ENCODE peak calls at places on chromosomes 3 and 15, in eight cellular contexts. L, M, R, Y, N, E, Q and G are unnamed samples.

GRCh38 chr3:134359121-134360010 is 14.9 kb downstream of the AMOTL2 start:
- DNase-seq in L (no peak), M (no peak), R (no peak), Y (no peak), N (no peak), E (no peak), Q (no peak), G (no peak)

GRCh38 chr15:62845239-62846126 is 197.1 kb upstream of the TPM1 start:
- DNase-seq in L (peak; percentile 41), M (no peak), R (no peak), Y (no peak), N (no peak), E (no peak), Q (no peak), G (no peak)

GRCh38 chr3:185757176-185757575 is 67.7 kb downstream of the IGF2BP2 start:
- DNase-seq in L (no peak), M (no peak), R (peak; percentile 45), Y (no peak), N (no peak), E (no peak), Q (no peak), G (no peak)

GRCh38 chr3:116179091-116179490 is 266.2 kb downstream of the LSAMP start:
- DNase-seq in L (peak; percentile 66), M (no peak), R (no peak), Y (no peak), N (no peak), E (no peak), Q (no peak), G (no peak)

GRCh38 chr15:37585966-37586656 is 348.3 kb upstream of the TMCO5A start:
- DNase-seq in L (peak; percentile 30), M (no peak), R (no peak), Y (no peak), N (peak; percentile 85), E (no peak), Q (no peak), G (no peak)

GRCh38 chr3:61997112-61997511 is 376.2 kb downstream of the FEZF2 start:
- DNase-seq in L (no peak), M (no peak), R (no peak), Y (no peak), N (no peak), E (no peak), Q (no peak), G (no peak)

GRCh38 chr3:119974666-119975065 is 119.6 kb downstream of the GSK3B start:
- DNase-seq in L (no peak), M (no peak), R (no peak), Y (no peak), N (no peak), E (no peak), Q (no peak), G (no peak)

GRCh38 chr15:70264738-70265465 is 167.2 kb upstream of the TLE3 start:
- DNase-seq in L (no peak), M (no peak), R (no peak), Y (no peak), N (no peak), E (no peak), Q (no peak), G (no peak)

GRCh38 chr3:50205719-50206276 is 727 bp downstream of the SLC38A3 start:
- DNase-seq in L (no peak), M (no peak), R (peak; percentile 20), Y (no peak), N (no peak), E (no peak), Q (peak; percentile 26), G (no peak)

GRCh38 chr15:38073278-38073930 is 139.0 kb downstream of the TMCO5A start:
- DNase-seq in L (no peak), M (no peak), R (peak; percentile 51), Y (no peak), N (peak; percentile 38), E (no peak), Q (no peak), G (peak; percentile 42)

GRCh38 chr3:115038831-115039230 is 108.3 kb downstream of the ZBTB20 start:
- DNase-seq in L (no peak), M (no peak), R (no peak), Y (no peak), N (no peak), E (no peak), Q (no peak), G (no peak)

GRCh38 chr3:155184027-155184426 is 103.9 kb downstream of the MME start:
- DNase-seq in L (no peak), M (no peak), R (peak; percentile 55), Y (no peak), N (peak; percentile 12), E (no peak), Q (no peak), G (no peak)

GRCh38 chr3:171132873-171133272 is 106.4 kb upstream of the SLC2A2 start:
- DNase-seq in L (peak; percentile 89), M (no peak), R (no peak), Y (no peak), N (peak; percentile 31), E (no peak), Q (no peak), G (no peak)

GRCh38 chr15:61051570-61052031 is 177.5 kb downstream of the RORA start:
- DNase-seq in L (peak; percentile 66), M (peak; percentile 76), R (peak; percentile 70), Y (no peak), N (peak; percentile 71), E (no peak), Q (peak; percentile 32), G (no peak)

GRCh38 chr3:156605686-156606605 is 51.0 kb upstream of the SSR3 start:
- DNase-seq in L (peak; percentile 83), M (peak; percentile 72), R (peak; percentile 34), Y (peak; percentile 18), N (peak; percentile 82), E (peak; percentile 87), Q (peak; percentile 23), G (peak; percentile 43)

GRCh38 chr3:151890721-151891141 is 17.3 kb downstream of the SUCNR1 start:
- DNase-seq in L (no peak), M (no peak), R (no peak), Y (no peak), N (peak; percentile 37), E (no peak), Q (no peak), G (no peak)

GRCh38 chr3:156716105-156716862 is 41.9 kb downstream of the TIPARP start:
- DNase-seq in L (no peak), M (no peak), R (no peak), Y (no peak), N (no peak), E (no peak), Q (no peak), G (no peak)

GRCh38 chr3:105066106-105066839 is 300.4 kb upstream of the ALCAM start:
- DNase-seq in L (no peak), M (no peak), R (no peak), Y (no peak), N (peak; percentile 32), E (no peak), Q (no peak), G (no peak)

GRCh38 chr3:183534249-183534648 is 21.3 kb downstream of the KLHL6 start:
- DNase-seq in L (peak; percentile 16), M (no peak), R (no peak), Y (no peak), N (no peak), E (no peak), Q (no peak), G (no peak)

GRCh38 chr15:29945943-29946591 is 123.8 kb upstream of the TJP1 start:
- DNase-seq in L (peak; percentile 72), M (no peak), R (no peak), Y (no peak), N (no peak), E (no peak), Q (no peak), G (no peak)

GRCh38 chr3:184129012-184129411 is 6.1 kb upstream of the EIF2B5 start:
- DNase-seq in L (peak; percentile 32), M (no peak), R (peak; percentile 36), Y (no peak), N (peak; percentile 63), E (peak; percentile 52), Q (no peak), G (no peak)

GRCh38 chr3:114406286-114406685 is 112.5 kb downstream of the TIGIT start:
- DNase-seq in L (peak; percentile 72), M (no peak), R (no peak), Y (no peak), N (no peak), E (no peak), Q (no peak), G (no peak)

GRCh38 chr3:49132437-49133225 is at the start of gene LAMB2:
- DNase-seq in L (peak; percentile 77), M (peak; percentile 89), R (peak; percentile 86), Y (peak; percentile 57), N (peak; percentile 78), E (peak; percentile 73), Q (peak; percentile 79), G (no peak)
- TF ChIP-seq CTCF in L (no peak), M (no peak), R (peak; percentile 42), Y (no peak), N (peak; percentile 27), E (no peak), Q (no peak), G (no peak)

GRCh38 chr15:32659340-32659831 is 17.9 kb downstream of the SCG5 start:
- DNase-seq in L (peak; percentile 67), M (peak; percentile 73), R (peak; percentile 75), Y (no peak), N (no peak), E (no peak), Q (no peak), G (no peak)
- TF ChIP-seq CTCF in L (no peak), M (peak; percentile 33), R (no peak), Y (no peak), N (no peak), E (no peak), Q (no peak), G (no peak)

GRCh38 chr3:8336456-8336855 is 165.2 kb upstream of the LMCD1 start:
- DNase-seq in L (no peak), M (no peak), R (no peak), Y (no peak), N (no peak), E (no peak), Q (no peak), G (no peak)
- TF ChIP-seq CTCF in L (peak; percentile 16), M (no peak), R (peak; percentile 23), Y (peak; percentile 24), N (peak; percentile 25), E (no peak), Q (no peak), G (no peak)

GRCh38 chr15:75720787-75721461 is 8.3 kb upstream of the CSPG4 start:
- DNase-seq in L (peak; percentile 20), M (no peak), R (peak; percentile 39), Y (no peak), N (no peak), E (peak; percentile 65), Q (peak; percentile 88), G (no peak)
- TF ChIP-seq CTCF in L (peak; percentile 10), M (peak; percentile 11), R (peak; percentile 37), Y (peak; percentile 42), N (no peak), E (no peak), Q (peak; percentile 69), G (no peak)

DNA sequence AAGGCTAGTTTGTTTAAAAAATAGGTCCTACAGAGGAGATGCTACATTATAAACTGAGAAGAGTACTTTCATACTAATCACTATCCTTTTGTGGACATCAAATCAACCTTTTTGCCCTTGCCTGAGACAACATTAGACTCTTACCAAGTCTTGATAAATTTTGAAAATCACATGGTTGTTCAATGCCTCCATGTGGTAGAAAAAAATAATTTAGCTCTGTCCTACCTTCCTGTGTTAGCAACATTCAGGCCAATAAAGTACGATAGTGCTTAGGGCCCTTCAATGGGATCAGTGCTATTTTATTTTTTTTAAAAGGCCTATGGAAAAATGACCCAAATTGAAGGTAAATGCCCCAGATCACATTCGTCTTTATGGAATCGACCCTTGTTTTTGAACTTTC is 5.0 kb upstream of the UBE2E1 start:
- DNase-seq in L (no peak), M (no peak), R (peak; percentile 39), Y (no peak), N (peak; percentile 52), E (no peak), Q (no peak), G (no peak)
- TF ChIP-seq CTCF in L (no peak), M (peak; percentile 36), R (no peak), Y (no peak), N (peak; percentile 32), E (no peak), Q (no peak), G (no peak)